ENCODE peak calls at places on chromosomes 4 and X, in five cellular contexts. Y, G, J, U and X are unnamed samples.

GRCh38 chrX:41781500-41781899 is 57.5 kb downstream of the GPR82 start:
- DNase-seq in J (peak), U (peak), G (no peak), Y (no peak), X (no peak)

GRCh38 chr4:153332936-153333335 is 11.6 kb upstream of the MND1 start:
- DNase-seq in Y (no peak), U (peak), J (no peak), G (no peak), X (no peak)

GRCh38 chrX:78708830-78709229 is 38.7 kb upstream of the LPAR4 start:
- DNase-seq in J (no peak), U (peak), Y (no peak), G (no peak), X (no peak)

GRCh38 chrX:20547649-20548051 is 280.9 kb upstream of the RPS6KA3 start:
- DNase-seq in G (no peak), J (no peak), Y (no peak), U (peak), X (no peak)

GRCh38 chr4:157808796-157809408 is 363.9 kb downstream of the GASK1B start:
- DNase-seq in U (no peak), J (no peak), G (no peak), Y (no peak), X (no peak)

GRCh38 chr4:72358483-72358882 is 210.5 kb downstream of the ADAMTS3 start:
- DNase-seq in Y (no peak), U (no peak), G (no peak), J (no peak), X (no peak)

GRCh38 chrX:40998123-40998522 is 87.1 kb upstream of the USP9X start:
- DNase-seq in Y (no peak), G (no peak), J (no peak), U (no peak), X (no peak)

GRCh38 chr4:110904435-110905050 is 281.7 kb upstream of the PITX2 start:
- DNase-seq in U (no peak), Y (no peak), J (no peak), G (no peak), X (no peak)

GRCh38 chr4:8303485-8304281 is 34.1 kb downstream of the HTRA3 start:
- DNase-seq in Y (no peak), U (peak), G (no peak), J (no peak), X (peak)

GRCh38 chrX:65745992-65746391 is 78.5 kb downstream of the MSN start:
- DNase-seq in J (peak), U (no peak), Y (no peak), G (no peak), X (no peak)

GRCh38 chrX:13094780-13095425 is 50.5 kb upstream of the FAM9C start:
- DNase-seq in J (no peak), Y (no peak), U (no peak), G (no peak), X (no peak)